ENCODE peak calls at places on chromosome 10, in five cellular contexts. Z, U, N, L and D are unnamed samples.

GRCh38 chr10:15399060-15399661 is 28.1 kb upstream of the FAM171A1 start:
- DNase-seq in Z (no peak), U (no peak), N (no peak), L (no peak), D (no peak)

GRCh38 chr10:4162571-4163286 is 377.7 kb upstream of the KLF6 start:
- DNase-seq in Z (no peak), U (no peak), N (no peak), L (no peak), D (no peak)

GRCh38 chr10:4671451-4672145 is 154.4 kb upstream of the AKR1E2 start:
- DNase-seq in Z (no peak), U (no peak), N (no peak), L (no peak), D (no peak)

GRCh38 chr10:29712108-29712507 is 77.3 kb upstream of the SVIL start:
- DNase-seq in Z (peak; percentile 77), U (no peak), N (no peak), L (no peak), D (peak; percentile 8)

GRCh38 chr10:59336632-59337031 is 25.7 kb downstream of the FAM13C start:
- DNase-seq in Z (no peak), U (no peak), N (no peak), L (peak; percentile 77), D (no peak)

GRCh38 chr10:34024708-34025425 is 690.4 kb upstream of the NRP1 start:
- DNase-seq in Z (no peak), U (no peak), N (peak; percentile 17), L (no peak), D (no peak)

GRCh38 chr10:3873728-3874461 is 88.9 kb upstream of the KLF6 start:
- DNase-seq in Z (peak; percentile 15), U (no peak), N (peak; percentile 79), L (no peak), D (peak; percentile 35)

GRCh38 chr10:77386833-77387232 is 250.8 kb downstream of the KCNMA1 start:
- DNase-seq in Z (no peak), U (no peak), N (peak; percentile 34), L (peak; percentile 73), D (no peak)